ENCODE peak calls at places on chromosomes 12 and 14, in seven cellular contexts. One of them, this sample, is unnamed.

GRCh38 chr14:95143813-95144620 is 13.3 kb downstream of the DICER1 start:
- DNase-seq in upper lobe of left lung: no peak
- DNase-seq in AG09309: no peak
- DNase-seq in pancreas: no peak
- DNase-seq in astrocyte: no peak
- DNase-seq in AG04449: no peak
- DNase-seq in AG04450: no peak
- DNase-seq in this sample: peak; percentile 23

GRCh38 chr12:112525426-112525809 is 106.7 kb downstream of the PTPN11 start:
- DNase-seq in upper lobe of left lung: no peak
- DNase-seq in AG09309: no peak
- DNase-seq in pancreas: no peak
- DNase-seq in astrocyte: no peak
- DNase-seq in AG04449: no peak
- DNase-seq in AG04450: no peak
- DNase-seq in this sample: no peak

GRCh38 chr14:52640137-52640536 is 55.2 kb downstream of the ERO1A start:
- DNase-seq in upper lobe of left lung: no peak
- DNase-seq in AG09309: no peak
- DNase-seq in pancreas: no peak
- DNase-seq in astrocyte: no peak
- DNase-seq in AG04449: no peak
- DNase-seq in AG04450: no peak
- DNase-seq in this sample: no peak

GRCh38 chr14:69475194-69475818 is 9.2 kb upstream of the PLEKHD1 start:
- DNase-seq in upper lobe of left lung: no peak
- DNase-seq in AG09309: no peak
- DNase-seq in pancreas: no peak
- DNase-seq in astrocyte: no peak
- DNase-seq in AG04449: no peak
- DNase-seq in AG04450: no peak
- DNase-seq in this sample: peak; percentile 38

GRCh38 chr14:98906123-98906995 is 365.6 kb downstream of the BCL11B start:
- DNase-seq in upper lobe of left lung: no peak
- DNase-seq in AG09309: no peak
- DNase-seq in pancreas: no peak
- DNase-seq in astrocyte: peak; percentile 23
- DNase-seq in AG04449: no peak
- DNase-seq in AG04450: no peak
- DNase-seq in this sample: no peak

GRCh38 chr14:57508756-57509155 is 15.1 kb upstream of the CCDC198 start:
- DNase-seq in upper lobe of left lung: no peak
- DNase-seq in AG09309: no peak
- DNase-seq in pancreas: no peak
- DNase-seq in astrocyte: no peak
- DNase-seq in AG04449: no peak
- DNase-seq in AG04450: no peak
- DNase-seq in this sample: no peak

GRCh38 chr12:126483145-126484068 is 1418.2 kb downstream of the AACS start:
- DNase-seq in upper lobe of left lung: no peak
- DNase-seq in AG09309: peak; percentile 35
- DNase-seq in pancreas: no peak
- DNase-seq in astrocyte: peak; percentile 86
- DNase-seq in AG04449: no peak
- DNase-seq in AG04450: no peak
- DNase-seq in this sample: peak; percentile 76

GRCh38 chr12:31897791-31898503 is 61.3 kb upstream of the RESF1 start:
- DNase-seq in upper lobe of left lung: peak; percentile 48
- DNase-seq in AG09309: no peak
- DNase-seq in pancreas: no peak
- DNase-seq in astrocyte: peak; percentile 35
- DNase-seq in AG04449: no peak
- DNase-seq in AG04450: no peak
- DNase-seq in this sample: peak; percentile 44

GRCh38 chr12:103933237-103933636 is 3.0 kb downstream of the HSP90B1 start:
- DNase-seq in upper lobe of left lung: no peak
- DNase-seq in AG09309: no peak
- DNase-seq in pancreas: no peak
- DNase-seq in astrocyte: no peak
- DNase-seq in AG04449: no peak
- DNase-seq in AG04450: no peak
- DNase-seq in this sample: no peak

GRCh38 chr14:104307627-104308401 is 169.4 kb downstream of the KIF26A start:
- DNase-seq in upper lobe of left lung: peak; percentile 71
- DNase-seq in AG09309: no peak
- DNase-seq in pancreas: no peak
- DNase-seq in astrocyte: no peak
- DNase-seq in AG04449: no peak
- DNase-seq in AG04450: no peak
- DNase-seq in this sample: no peak

GRCh38 chr14:73712540-73713141 is 1.5 kb downstream of the PNMA1 start:
- DNase-seq in upper lobe of left lung: no peak
- DNase-seq in AG09309: no peak
- DNase-seq in pancreas: no peak
- DNase-seq in astrocyte: no peak
- DNase-seq in AG04449: no peak
- DNase-seq in AG04450: no peak
- DNase-seq in this sample: no peak

GRCh38 chr12:69388371-69388770 is 28.8 kb downstream of the YEATS4 start:
- DNase-seq in upper lobe of left lung: no peak
- DNase-seq in AG09309: peak; percentile 53
- DNase-seq in pancreas: no peak
- DNase-seq in astrocyte: peak; percentile 63
- DNase-seq in AG04449: peak; percentile 29
- DNase-seq in AG04450: peak; percentile 50
- DNase-seq in this sample: peak; percentile 85

GRCh38 chr12:14643247-14643646 is 53.2 kb downstream of the GUCY2C start:
- DNase-seq in upper lobe of left lung: no peak
- DNase-seq in AG09309: no peak
- DNase-seq in pancreas: no peak
- DNase-seq in astrocyte: no peak
- DNase-seq in AG04449: no peak
- DNase-seq in AG04450: no peak
- DNase-seq in this sample: peak; percentile 38

GRCh38 chr12:122884091-122884826 is 11.7 kb downstream of the VPS37B start:
- DNase-seq in upper lobe of left lung: no peak
- DNase-seq in AG09309: no peak
- DNase-seq in pancreas: no peak
- DNase-seq in astrocyte: peak; percentile 60
- DNase-seq in AG04449: no peak
- DNase-seq in AG04450: no peak
- DNase-seq in this sample: no peak

GRCh38 chr12:63822352-63822751 is 22.1 kb upstream of the SRGAP1 start:
- DNase-seq in upper lobe of left lung: no peak
- DNase-seq in AG09309: no peak
- DNase-seq in pancreas: no peak
- DNase-seq in astrocyte: peak; percentile 48
- DNase-seq in AG04449: no peak
- DNase-seq in AG04450: peak; percentile 63
- DNase-seq in this sample: peak; percentile 46

GRCh38 chr14:91374897-91375747 is 42.5 kb downstream of the CCDC88C start:
- DNase-seq in upper lobe of left lung: peak; percentile 77
- DNase-seq in AG09309: no peak
- DNase-seq in pancreas: peak; percentile 80
- DNase-seq in astrocyte: no peak
- DNase-seq in AG04449: no peak
- DNase-seq in AG04450: no peak
- DNase-seq in this sample: no peak

GRCh38 chr14:36096090-36096489 is 80.4 kb downstream of the PTCSC3 start:
- DNase-seq in upper lobe of left lung: no peak
- DNase-seq in AG09309: no peak
- DNase-seq in pancreas: no peak
- DNase-seq in astrocyte: peak; percentile 57
- DNase-seq in AG04449: peak; percentile 19
- DNase-seq in AG04450: no peak
- DNase-seq in this sample: peak; percentile 4

GRCh38 chr12:4303750-4304149 is 17.3 kb upstream of the TIGAR start:
- DNase-seq in upper lobe of left lung: no peak
- DNase-seq in AG09309: no peak
- DNase-seq in pancreas: no peak
- DNase-seq in astrocyte: no peak
- DNase-seq in AG04449: no peak
- DNase-seq in AG04450: no peak
- DNase-seq in this sample: no peak

GRCh38 chr12:124940393-124941169 is 26.1 kb upstream of the UBC start:
- DNase-seq in upper lobe of left lung: no peak
- DNase-seq in AG09309: peak; percentile 52
- DNase-seq in pancreas: peak; percentile 79
- DNase-seq in astrocyte: peak; percentile 71
- DNase-seq in AG04449: no peak
- DNase-seq in AG04450: peak; percentile 74
- DNase-seq in this sample: peak; percentile 93

GRCh38 chr14:58832010-58832409 is 194.2 kb downstream of the DACT1 start:
- DNase-seq in upper lobe of left lung: no peak
- DNase-seq in AG09309: no peak
- DNase-seq in pancreas: no peak
- DNase-seq in astrocyte: no peak
- DNase-seq in AG04449: no peak
- DNase-seq in AG04450: no peak
- DNase-seq in this sample: no peak

GRCh38 chr14:53900499-53900898 is 56.1 kb downstream of the BMP4 start:
- DNase-seq in upper lobe of left lung: no peak
- DNase-seq in AG09309: no peak
- DNase-seq in pancreas: no peak
- DNase-seq in astrocyte: no peak
- DNase-seq in AG04449: no peak
- DNase-seq in AG04450: no peak
- DNase-seq in this sample: no peak

GRCh38 chr12:83818888-83819287 is 1093.7 kb downstream of the SLC6A15 start:
- DNase-seq in upper lobe of left lung: no peak
- DNase-seq in AG09309: peak; percentile 46
- DNase-seq in pancreas: no peak
- DNase-seq in astrocyte: peak; percentile 31
- DNase-seq in AG04449: no peak
- DNase-seq in AG04450: no peak
- DNase-seq in this sample: peak; percentile 39

GRCh38 chr14:95533391-95533821 is 1.4 kb upstream of the GLRX5 start:
- DNase-seq in upper lobe of left lung: no peak
- DNase-seq in AG09309: no peak
- DNase-seq in pancreas: no peak
- DNase-seq in astrocyte: peak; percentile 42
- DNase-seq in AG04449: no peak
- DNase-seq in AG04450: no peak
- DNase-seq in this sample: peak; percentile 67

GRCh38 chr14:81388236-81388801 is 11.8 kb downstream of the STON2 start:
- DNase-seq in upper lobe of left lung: no peak
- DNase-seq in AG09309: no peak
- DNase-seq in pancreas: no peak
- DNase-seq in astrocyte: no peak
- DNase-seq in AG04449: no peak
- DNase-seq in AG04450: no peak
- DNase-seq in this sample: no peak
- H3K4me3 ChIP-seq in upper lobe of left lung: no peak overlapping the region
- H3K4me3 ChIP-seq in AG09309: no peak overlapping the region
- H3K4me3 ChIP-seq in pancreas: no peak overlapping the region
- H3K4me3 ChIP-seq in astrocyte: no peak overlapping the region
- H3K4me3 ChIP-seq in AG04449: no peak overlapping the region
- H3K4me3 ChIP-seq in AG04450: no peak overlapping the region
- H3K4me3 ChIP-seq in this sample: no peak overlapping the region

GRCh38 chr14:106848330-106849121 is 1322.1 kb downstream of the TMEM121 start:
- DNase-seq in upper lobe of left lung: no peak
- DNase-seq in AG09309: no peak
- DNase-seq in pancreas: peak; percentile 48
- DNase-seq in astrocyte: no peak
- DNase-seq in AG04449: no peak
- DNase-seq in AG04450: no peak
- DNase-seq in this sample: peak; percentile 75

GRCh38 chr14:106845286-106846087 is 1319.1 kb downstream of the TMEM121 start:
- DNase-seq in upper lobe of left lung: no peak
- DNase-seq in AG09309: no peak
- DNase-seq in pancreas: peak; percentile 72
- DNase-seq in astrocyte: no peak
- DNase-seq in AG04449: no peak
- DNase-seq in AG04450: no peak
- DNase-seq in this sample: no peak

GRCh38 chr14:106846218-106846617 is 1319.8 kb downstream of the TMEM121 start:
- DNase-seq in upper lobe of left lung: no peak
- DNase-seq in AG09309: no peak
- DNase-seq in pancreas: no peak
- DNase-seq in astrocyte: no peak
- DNase-seq in AG04449: no peak
- DNase-seq in AG04450: no peak
- DNase-seq in this sample: no peak

DNA sequence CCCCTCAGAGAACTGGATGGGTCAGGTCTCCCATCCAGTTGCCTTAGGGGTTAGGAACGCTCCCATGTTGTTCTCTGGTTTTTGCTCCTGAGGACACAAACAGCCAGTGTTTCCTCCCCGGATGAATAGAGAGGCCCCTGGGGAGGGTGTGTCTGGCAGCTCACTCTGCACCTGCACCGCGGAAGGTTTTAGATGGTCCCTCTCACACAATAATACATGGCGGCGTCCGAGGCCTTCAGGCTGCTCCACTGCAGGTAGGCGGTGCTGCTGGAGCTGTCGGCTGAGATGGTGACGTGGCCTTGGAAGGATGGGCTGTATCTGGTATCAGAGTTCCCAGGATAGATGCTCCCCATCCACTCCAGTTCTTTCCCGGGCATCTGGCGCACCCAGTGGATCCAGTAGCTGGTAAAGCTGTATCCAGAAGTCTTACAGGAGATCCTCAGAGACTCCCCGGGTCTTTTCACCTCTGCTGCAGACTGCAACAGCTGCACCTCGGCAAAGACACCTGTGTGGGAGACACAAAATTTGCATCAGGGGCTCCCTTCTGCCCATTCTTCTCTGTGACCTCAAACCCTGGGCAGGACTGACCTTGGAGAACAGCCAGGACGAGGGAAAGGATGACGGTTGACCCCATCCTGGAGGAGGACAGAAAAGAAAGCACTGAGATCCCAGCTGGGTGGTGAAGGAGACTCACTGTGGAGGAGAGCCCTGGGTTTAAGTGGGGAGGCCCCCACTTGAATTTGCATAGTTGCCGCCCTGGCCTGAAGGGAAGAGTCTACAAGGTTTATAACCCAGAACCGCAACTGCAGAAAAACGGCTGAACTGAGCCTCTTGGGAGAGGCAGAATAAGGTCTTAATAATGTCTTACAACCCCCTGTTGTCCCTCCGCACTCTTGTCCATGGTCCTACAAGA is 1324.8 kb downstream of the TMEM121 start:
- DNase-seq in upper lobe of left lung: peak; percentile 39
- DNase-seq in AG09309: no peak
- DNase-seq in pancreas: no peak
- DNase-seq in astrocyte: no peak
- DNase-seq in AG04449: no peak
- DNase-seq in AG04450: no peak
- DNase-seq in this sample: no peak
- H3K4me3 ChIP-seq in upper lobe of left lung: no peak overlapping the region
- H3K4me3 ChIP-seq in AG09309: no peak overlapping the region
- H3K4me3 ChIP-seq in pancreas: no peak overlapping the region
- H3K4me3 ChIP-seq in astrocyte: no peak overlapping the region
- H3K4me3 ChIP-seq in AG04449: no peak overlapping the region
- H3K4me3 ChIP-seq in AG04450: no peak overlapping the region
- H3K4me3 ChIP-seq in this sample: no peak overlapping the region

GRCh38 chr14:29741909-29742401 is 185.7 kb downstream of the PRKD1 start:
- DNase-seq in upper lobe of left lung: no peak
- DNase-seq in AG09309: no peak
- DNase-seq in pancreas: no peak
- DNase-seq in astrocyte: peak; percentile 84
- DNase-seq in AG04449: no peak
- DNase-seq in AG04450: no peak
- DNase-seq in this sample: peak; percentile 75
- H3K4me3 ChIP-seq in upper lobe of left lung: no peak overlapping the region
- H3K4me3 ChIP-seq in AG09309: no peak overlapping the region
- H3K4me3 ChIP-seq in pancreas: no peak overlapping the region
- H3K4me3 ChIP-seq in astrocyte: no peak overlapping the region
- H3K4me3 ChIP-seq in AG04449: no peak overlapping the region
- H3K4me3 ChIP-seq in AG04450: no peak overlapping the region
- H3K4me3 ChIP-seq in this sample: no peak overlapping the region

GRCh38 chr12:128694445-128694844 is 129.3 kb downstream of the SLC15A4 start:
- DNase-seq in upper lobe of left lung: no peak
- DNase-seq in AG09309: no peak
- DNase-seq in pancreas: no peak
- DNase-seq in astrocyte: no peak
- DNase-seq in AG04449: no peak
- DNase-seq in AG04450: no peak
- DNase-seq in this sample: no peak
- H3K4me3 ChIP-seq in upper lobe of left lung: no peak overlapping the region
- H3K4me3 ChIP-seq in AG09309: no peak overlapping the region
- H3K4me3 ChIP-seq in pancreas: no peak overlapping the region
- H3K4me3 ChIP-seq in astrocyte: no peak overlapping the region
- H3K4me3 ChIP-seq in AG04449: no peak overlapping the region
- H3K4me3 ChIP-seq in AG04450: no peak overlapping the region
- H3K4me3 ChIP-seq in this sample: no peak overlapping the region